ENCODE peak calls at places on chromosomes 5 and 9, in four cellular contexts. One of them, this sample, is unnamed.

GRCh38 chr5:178376906-178377582 is 144.4 kb upstream of the PHYKPL start:
- DNase-seq in SK-N-SH: no peak
- DNase-seq in K562: no peak
- DNase-seq in GM12878: no peak
- DNase-seq in this sample: no peak

GRCh38 chr5:10707198-10708187 is 53.5 kb downstream of the DAP start:
- DNase-seq in K562: no peak
- DNase-seq in GM12878: no peak
- DNase-seq in SK-N-SH: no peak
- DNase-seq in this sample: no peak

GRCh38 chr9:108467653-108468324 is 388.0 kb downstream of the ACTL7B start:
- DNase-seq in SK-N-SH: no peak
- DNase-seq in K562: no peak
- DNase-seq in GM12878: no peak
- DNase-seq in this sample: peak

GRCh38 chr5:57482671-57483106 is at the start of gene ACTBL2:
- DNase-seq in GM12878: no peak
- DNase-seq in K562: no peak
- DNase-seq in SK-N-SH: no peak
- DNase-seq in this sample: no peak

GRCh38 chr5:14178671-14179211 is 35.6 kb downstream of the TRIO start:
- DNase-seq in K562: no peak
- DNase-seq in SK-N-SH: no peak
- DNase-seq in GM12878: no peak
- DNase-seq in this sample: no peak

GRCh38 chr5:151213803-151214613 is 9.9 kb downstream of the CCDC69 start:
- DNase-seq in K562: peak
- DNase-seq in SK-N-SH: no peak
- DNase-seq in GM12878: peak
- DNase-seq in this sample: no peak

GRCh38 chr9:119003882-119004617 is 365.2 kb downstream of the BRINP1 start:
- DNase-seq in K562: no peak
- DNase-seq in GM12878: no peak
- DNase-seq in SK-N-SH: no peak
- DNase-seq in this sample: no peak

GRCh38 chr9:138101444-138102234 is 224.1 kb downstream of the CACNA1B start:
- DNase-seq in K562: no peak
- DNase-seq in SK-N-SH: peak
- DNase-seq in GM12878: no peak
- DNase-seq in this sample: no peak

GRCh38 chr5:107812570-107813141 is 141.9 kb upstream of the EFNA5 start:
- DNase-seq in K562: no peak
- DNase-seq in SK-N-SH: no peak
- DNase-seq in GM12878: peak
- DNase-seq in this sample: no peak

GRCh38 chr5:138948391-138949222 is 73.5 kb upstream of the LRRTM2 start:
- DNase-seq in SK-N-SH: peak
- DNase-seq in K562: no peak
- DNase-seq in GM12878: no peak
- DNase-seq in this sample: no peak

GRCh38 chr5:133316346-133317343 is 264.8 kb downstream of the HSPA4 start:
- DNase-seq in K562: peak
- DNase-seq in GM12878: no peak
- DNase-seq in SK-N-SH: no peak
- DNase-seq in this sample: peak

GRCh38 chr9:36193049-36193448 is 2.3 kb downstream of the CLTA start:
- DNase-seq in K562: no peak
- DNase-seq in SK-N-SH: no peak
- DNase-seq in GM12878: no peak
- DNase-seq in this sample: no peak

GRCh38 chr5:89128097-89128496 is 245.1 kb upstream of the MEF2C start:
- DNase-seq in GM12878: no peak
- DNase-seq in SK-N-SH: no peak
- DNase-seq in K562: peak
- DNase-seq in this sample: no peak

GRCh38 chr5:143698534-143698933 is 113.4 kb upstream of the HMHB1 start:
- DNase-seq in GM12878: no peak
- DNase-seq in SK-N-SH: no peak
- DNase-seq in K562: no peak
- DNase-seq in this sample: no peak

GRCh38 chr5:177601126-177601525 is 1.2 kb downstream of the B4GALT7 start:
- DNase-seq in K562: no peak
- DNase-seq in GM12878: no peak
- DNase-seq in SK-N-SH: no peak
- DNase-seq in this sample: no peak

GRCh38 chr9:123377211-123377971 is 21.4 kb downstream of the CRB2 start:
- DNase-seq in K562: no peak
- DNase-seq in SK-N-SH: peak
- DNase-seq in GM12878: no peak
- DNase-seq in this sample: no peak

GRCh38 chr5:80269991-80270438 is 14.2 kb upstream of the SERINC5 start:
- DNase-seq in SK-N-SH: no peak
- DNase-seq in K562: no peak
- DNase-seq in GM12878: no peak
- DNase-seq in this sample: no peak

GRCh38 chr9:82882744-82883143 is 180.2 kb downstream of the RASEF start:
- DNase-seq in GM12878: no peak
- DNase-seq in K562: no peak
- DNase-seq in SK-N-SH: no peak
- DNase-seq in this sample: no peak

GRCh38 chr5:39192449-39193160 is 26.8 kb downstream of the FYB1 start:
- DNase-seq in SK-N-SH: no peak
- DNase-seq in GM12878: no peak
- DNase-seq in K562: no peak
- DNase-seq in this sample: no peak

GRCh38 chr5:167147879-167148278 is 1143.6 kb upstream of the WWC1 start:
- DNase-seq in K562: no peak
- DNase-seq in GM12878: no peak
- DNase-seq in SK-N-SH: no peak
- DNase-seq in this sample: no peak

GRCh38 chr5:36739751-36740221 is 133.4 kb downstream of the SLC1A3 start:
- DNase-seq in GM12878: no peak
- DNase-seq in K562: peak
- DNase-seq in SK-N-SH: peak
- DNase-seq in this sample: peak

GRCh38 chr5:100841358-100842076 is 61.6 kb downstream of the ST8SIA4 start:
- DNase-seq in GM12878: no peak
- DNase-seq in K562: no peak
- DNase-seq in SK-N-SH: no peak
- DNase-seq in this sample: no peak

GRCh38 chr9:136311433-136312375 is 7.8 kb upstream of the CCDC187 start:
- DNase-seq in SK-N-SH: no peak
- DNase-seq in K562: peak
- DNase-seq in GM12878: no peak
- DNase-seq in this sample: no peak

GRCh38 chr5:50445281-50445949 is 4.3 kb upstream of the EMB start:
- DNase-seq in K562: no peak
- DNase-seq in GM12878: peak
- DNase-seq in SK-N-SH: no peak
- DNase-seq in this sample: no peak

GRCh38 chr9:110321055-110321454 is 16.6 kb downstream of the TXNDC8 start:
- DNase-seq in K562: no peak
- DNase-seq in SK-N-SH: no peak
- DNase-seq in GM12878: no peak
- DNase-seq in this sample: no peak

GRCh38 chr5:151950681-151951080 is 26.0 kb upstream of the GLRA1 start:
- DNase-seq in SK-N-SH: no peak
- DNase-seq in GM12878: no peak
- DNase-seq in K562: no peak
- DNase-seq in this sample: no peak

GRCh38 chr9:118674942-118675341 is 694.3 kb downstream of the BRINP1 start:
- DNase-seq in K562: no peak
- DNase-seq in SK-N-SH: no peak
- DNase-seq in GM12878: no peak
- DNase-seq in this sample: no peak

GRCh38 chr9:68802525-68803015 is 97.5 kb downstream of the PIP5K1B start:
- DNase-seq in K562: no peak
- DNase-seq in GM12878: peak
- DNase-seq in SK-N-SH: no peak
- DNase-seq in this sample: no peak

GRCh38 chr5:133113331-133114061 is 61.7 kb downstream of the HSPA4 start:
- DNase-seq in GM12878: no peak
- DNase-seq in SK-N-SH: no peak
- DNase-seq in K562: no peak
- DNase-seq in this sample: no peak

GRCh38 chr9:93895535-93895934 is 59.6 kb downstream of the BARX1 start:
- DNase-seq in GM12878: no peak
- DNase-seq in SK-N-SH: peak
- DNase-seq in K562: no peak
- DNase-seq in this sample: no peak

GRCh38 chr5:52868417-52868816 is 80.7 kb downstream of the ITGA1 start:
- DNase-seq in GM12878: no peak
- DNase-seq in K562: no peak
- DNase-seq in SK-N-SH: no peak
- DNase-seq in this sample: no peak

GRCh38 chr5:52869391-52869790 is 81.7 kb downstream of the ITGA1 start:
- DNase-seq in SK-N-SH: no peak
- DNase-seq in K562: no peak
- DNase-seq in GM12878: no peak
- DNase-seq in this sample: no peak

GRCh38 chr5:52875827-52876226 is 88.1 kb downstream of the ITGA1 start:
- DNase-seq in K562: no peak
- DNase-seq in GM12878: no peak
- DNase-seq in SK-N-SH: no peak
- DNase-seq in this sample: no peak

GRCh38 chr5:52867809-52868208 is 80.1 kb downstream of the ITGA1 start:
- DNase-seq in K562: no peak
- DNase-seq in SK-N-SH: no peak
- DNase-seq in GM12878: no peak
- DNase-seq in this sample: no peak

GRCh38 chr5:52870448-52870847 is 82.7 kb downstream of the ITGA1 start:
- DNase-seq in GM12878: no peak
- DNase-seq in K562: no peak
- DNase-seq in SK-N-SH: no peak
- DNase-seq in this sample: no peak
- TF ChIP-seq RCOR1 in GM12878: no peak
- TF ChIP-seq RCOR1 in K562: no peak
- TF ChIP-seq RCOR1 in SK-N-SH: no peak
- TF ChIP-seq RCOR1 in this sample: no peak

GRCh38 chr9:125785187-125785840 is 38.1 kb downstream of the PBX3 start:
- DNase-seq in GM12878: no peak
- DNase-seq in SK-N-SH: no peak
- DNase-seq in K562: no peak
- DNase-seq in this sample: no peak
- TF ChIP-seq MAX in GM12878: no peak
- TF ChIP-seq MAX in SK-N-SH: no peak
- TF ChIP-seq MAX in K562: no peak
- TF ChIP-seq MAX in this sample: no peak

GRCh38 chr9:112894031-112894430 is 3.4 kb upstream of the SLC46A2 start:
- DNase-seq in GM12878: no peak
- DNase-seq in SK-N-SH: no peak
- DNase-seq in K562: no peak
- DNase-seq in this sample: no peak

GRCh38 chr9:112894699-112895098 is 4.0 kb upstream of the SLC46A2 start:
- DNase-seq in GM12878: no peak
- DNase-seq in K562: no peak
- DNase-seq in SK-N-SH: no peak
- DNase-seq in this sample: no peak

GRCh38 chr9:112896131-112896530 is 5.5 kb upstream of the SLC46A2 start:
- DNase-seq in SK-N-SH: no peak
- DNase-seq in K562: no peak
- DNase-seq in GM12878: peak
- DNase-seq in this sample: no peak

GRCh38 chr9:112900901-112901300 is 10.2 kb upstream of the SLC46A2 start:
- DNase-seq in GM12878: no peak
- DNase-seq in K562: no peak
- DNase-seq in SK-N-SH: no peak
- DNase-seq in this sample: no peak

GRCh38 chr9:112898872-112899281 is 8.2 kb upstream of the SLC46A2 start:
- DNase-seq in GM12878: no peak
- DNase-seq in SK-N-SH: no peak
- DNase-seq in K562: no peak
- DNase-seq in this sample: no peak
- TF ChIP-seq RCOR1 in GM12878: no peak
- TF ChIP-seq RCOR1 in SK-N-SH: no peak
- TF ChIP-seq RCOR1 in K562: no peak
- TF ChIP-seq RCOR1 in this sample: no peak

DNA sequence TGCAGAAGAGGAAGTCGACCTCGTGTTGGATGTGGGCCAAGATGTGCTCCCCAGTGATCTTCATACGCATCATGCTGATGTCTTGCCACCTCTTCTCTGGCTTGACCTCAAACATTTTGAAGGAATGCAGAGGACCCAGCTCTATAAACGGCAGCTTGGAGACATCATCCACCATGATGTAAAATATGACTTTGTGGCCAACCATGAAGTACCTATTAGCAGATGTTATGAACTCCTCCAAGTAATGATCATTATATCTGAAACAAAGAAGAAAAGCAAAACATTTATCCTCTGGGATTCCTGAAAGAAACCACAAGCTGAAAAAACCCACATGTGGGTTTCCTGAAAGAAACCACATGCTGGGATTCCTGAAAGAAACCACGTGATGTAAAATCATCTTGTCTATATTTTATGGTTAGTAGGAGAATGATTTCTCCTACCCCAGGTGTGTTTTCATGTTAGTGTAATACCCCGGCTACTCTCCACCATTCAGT is 52.3 kb downstream of the GGTA1 start:
- DNase-seq in K562: no peak
- DNase-seq in GM12878: no peak
- DNase-seq in SK-N-SH: no peak
- DNase-seq in this sample: no peak
- TF ChIP-seq MAX in K562: no peak
- TF ChIP-seq MAX in GM12878: no peak
- TF ChIP-seq MAX in SK-N-SH: peak
- TF ChIP-seq MAX in this sample: no peak

DNA sequence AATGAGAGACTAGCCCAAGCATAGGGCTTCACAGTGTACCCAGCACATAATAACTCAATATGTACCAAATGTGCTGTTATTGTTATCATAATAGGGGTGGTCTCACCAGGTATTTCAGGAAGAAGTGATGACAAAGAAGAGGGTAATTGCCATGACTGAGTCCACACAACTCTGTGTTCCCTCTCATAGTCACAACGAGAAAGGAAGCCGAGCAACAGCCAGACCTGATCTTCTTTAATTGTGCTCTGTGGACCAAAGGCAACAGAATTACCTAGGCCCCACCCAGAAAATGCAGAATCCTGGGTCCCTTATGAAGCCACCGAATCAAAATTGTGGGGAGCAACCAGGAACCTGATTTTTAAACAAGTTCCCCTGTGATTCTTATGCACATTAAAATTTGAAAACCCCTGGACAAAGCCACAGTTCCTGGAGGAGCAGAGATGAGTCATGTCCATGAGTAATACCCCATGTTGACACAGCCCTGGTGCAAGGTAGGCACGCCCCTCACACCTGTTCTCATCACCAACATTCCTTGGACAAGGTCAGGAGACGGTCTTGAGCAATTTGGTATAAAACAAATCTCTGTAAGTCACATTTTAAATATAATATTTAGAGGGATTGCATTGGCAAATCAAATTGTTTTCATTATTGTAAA is 5.2 kb downstream of the FGF1 start:
- DNase-seq in K562: peak
- DNase-seq in SK-N-SH: no peak
- DNase-seq in GM12878: no peak
- DNase-seq in this sample: peak
- TF ChIP-seq RCOR1 in K562: no peak
- TF ChIP-seq RCOR1 in SK-N-SH: no peak
- TF ChIP-seq RCOR1 in GM12878: no peak
- TF ChIP-seq RCOR1 in this sample: no peak